ENCODE peak calls at places on chromosomes 12 and 14, in four cellular contexts. T, Q, D and H are unnamed samples.

GRCh38 chr14:36973806-36974442 is 198.5 kb downstream of the SLC25A21 start:
- DNase-seq in T (no peak), Q (no peak), D (no peak), H (no peak)

GRCh38 chr12:50842637-50843493 is at the start of gene TMPRSS12:
- DNase-seq in T (no peak), Q (no peak), D (no peak), H (no peak)

GRCh38 chr12:110917467-110917866 is 2.9 kb downstream of the MYL2 start:
- DNase-seq in T (no peak), Q (peak; percentile 82), D (no peak), H (no peak)

GRCh38 chr12:96103067-96103650 is 67.8 kb upstream of the LTA4H start:
- DNase-seq in T (peak; percentile 36), Q (no peak), D (no peak), H (no peak)

GRCh38 chr12:12718382-12718761 is 1.2 kb downstream of the CDKN1B start:
- DNase-seq in T (no peak), Q (no peak), D (peak; percentile 84), H (no peak)

GRCh38 chr14:68286667-68287066 is 467.1 kb downstream of the RAD51B start:
- DNase-seq in T (no peak), Q (no peak), D (no peak), H (no peak)

GRCh38 chr14:60722836-60723217 is 1.3 kb downstream of the SIX4 start:
- DNase-seq in T (peak; percentile 20), Q (peak; percentile 15), D (no peak), H (no peak)

GRCh38 chr12:272942-273906 is 10.6 kb upstream of the SLC6A13 start:
- DNase-seq in T (no peak), Q (no peak), D (no peak), H (no peak)

GRCh38 chr14:61252354-61253063 is 28.6 kb downstream of the TMEM30B start:
- DNase-seq in T (peak; percentile 67), Q (peak; percentile 83), D (peak; percentile 95), H (peak; percentile 59)

GRCh38 chr12:118741196-118741595 is 240.1 kb upstream of the SRRM4 start:
- DNase-seq in T (no peak), Q (no peak), D (no peak), H (no peak)

GRCh38 chr12:90627180-90627896 is 327.6 kb downstream of the CCER1 start:
- DNase-seq in T (no peak), Q (no peak), D (no peak), H (no peak)

GRCh38 chr12:3728686-3729085 is 24.2 kb downstream of the CRACR2A start:
- DNase-seq in T (no peak), Q (no peak), D (no peak), H (no peak)

GRCh38 chr12:106136263-106136662 is 2.5 kb downstream of the NUAK1 start:
- DNase-seq in T (peak; percentile 89), Q (peak; percentile 59), D (peak; percentile 98), H (peak; percentile 70)

GRCh38 chr14:77709412-77709811 is 1.5 kb downstream of the SLIRP start:
- DNase-seq in T (no peak), Q (no peak), D (no peak), H (no peak)
- H3K27ac ChIP-seq in T (no peak overlapping the region), Q (no peak overlapping the region), D (no peak overlapping the region), H (no peak overlapping the region)

GRCh38 chr12:79374543-79374942 is 316.2 kb downstream of the PAWR start:
- DNase-seq in T (no peak), Q (no peak), D (no peak), H (no peak)
- TF ChIP-seq CTCF in T (no peak), Q (no peak), D (no peak), H (no peak)

DNA sequence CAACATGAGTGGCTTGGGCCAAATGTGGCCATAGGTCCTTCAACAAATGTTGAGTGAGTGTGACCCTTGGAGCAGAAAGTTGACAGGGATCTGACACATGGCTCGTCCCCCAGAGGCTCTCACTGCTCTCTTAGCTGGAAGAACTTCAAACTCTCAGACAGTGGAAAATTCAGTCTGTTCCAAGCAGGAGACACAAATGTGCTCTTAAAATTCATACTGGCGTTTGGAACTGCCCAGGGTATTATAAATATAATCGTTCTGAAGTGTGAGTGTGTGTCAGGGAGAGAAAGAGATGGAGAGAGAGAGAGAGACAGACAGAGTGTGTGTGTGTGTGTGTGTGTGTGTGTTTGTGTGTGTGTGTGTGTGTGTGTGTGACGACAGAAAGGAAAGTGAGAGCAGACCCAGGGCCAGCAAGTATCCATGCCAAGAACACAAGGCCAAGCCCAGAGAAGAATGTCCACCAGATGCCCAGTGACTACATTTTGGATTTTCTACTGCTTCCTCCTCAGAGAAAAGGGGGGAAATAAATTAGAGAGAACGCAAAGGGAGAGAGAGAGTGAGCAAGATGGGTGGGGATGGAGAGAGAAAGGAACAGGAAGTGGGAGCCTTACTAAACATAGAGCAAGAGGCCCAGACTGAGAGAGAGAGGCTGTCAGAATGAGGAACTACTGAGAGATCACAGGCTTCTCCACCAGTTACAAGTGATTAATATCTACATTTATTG is 193.6 kb upstream of the NUDT4 start:
- DNase-seq in T (peak; percentile 60), Q (no peak), D (peak; percentile 93), H (peak; percentile 32)
- H3K27ac ChIP-seq in T (peak overlapping the region; percentile 85), Q (no peak overlapping the region), D (peak overlapping the region; percentile 84), H (peak overlapping the region; percentile 82)

GRCh38 chr14:104182857-104183425 is 44.6 kb downstream of the KIF26A start:
- DNase-seq in T (no peak), Q (no peak), D (no peak), H (no peak)
- TF ChIP-seq CTCF in T (no peak), Q (no peak), D (no peak), H (no peak)

GRCh38 chr14:100536141-100536540 is 51.1 kb downstream of the BEGAIN start:
- DNase-seq in T (no peak), Q (no peak), D (no peak), H (no peak)

GRCh38 chr14:100538566-100539318 is 48.5 kb downstream of the BEGAIN start:
- DNase-seq in T (peak; percentile 14), Q (no peak), D (no peak), H (no peak)

GRCh38 chr14:100539319-100539645 is 47.9 kb downstream of the BEGAIN start:
- DNase-seq in T (peak; percentile 14), Q (no peak), D (no peak), H (no peak)

GRCh38 chr14:100536721-100537700 is 50.2 kb downstream of the BEGAIN start:
- DNase-seq in T (no peak), Q (no peak), D (no peak), H (peak; percentile 0)

GRCh38 chr14:100537701-100538565 is 49.3 kb downstream of the BEGAIN start:
- DNase-seq in T (peak; percentile 18), Q (no peak), D (no peak), H (no peak)
- H3K27ac ChIP-seq in T (no peak overlapping the region), Q (no peak overlapping the region), D (no peak overlapping the region), H (no peak overlapping the region)

DNA sequence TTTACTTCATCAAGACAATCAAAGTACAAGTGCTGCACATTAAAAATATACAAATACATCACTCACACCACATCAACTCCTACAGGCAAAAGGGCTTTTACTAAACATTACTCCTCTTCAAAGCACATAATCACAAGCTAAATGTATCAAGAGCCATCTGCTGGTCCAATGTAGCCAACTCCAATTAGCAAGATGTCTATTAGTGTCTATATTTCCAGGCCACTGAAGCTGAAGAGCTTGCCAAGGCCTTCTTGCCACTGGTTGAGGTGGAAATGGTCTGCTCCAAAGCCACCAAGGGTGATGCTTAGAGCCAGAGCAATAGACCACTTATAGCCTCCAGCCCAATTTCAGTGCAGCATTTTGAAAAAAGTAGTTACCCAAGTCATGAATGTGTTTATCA is 54.5 kb downstream of the RASSF9 start:
- DNase-seq in T (no peak), Q (no peak), D (no peak), H (no peak)
- TF ChIP-seq CTCF in T (no peak), Q (no peak), D (no peak), H (no peak)

GRCh38 chr14:98385851-98386250 is 886.1 kb downstream of the BCL11B start:
- DNase-seq in T (no peak), Q (no peak), D (peak; percentile 91), H (no peak)
- H3K27ac ChIP-seq in T (no peak overlapping the region), Q (no peak overlapping the region), D (no peak overlapping the region), H (no peak overlapping the region)

DNA sequence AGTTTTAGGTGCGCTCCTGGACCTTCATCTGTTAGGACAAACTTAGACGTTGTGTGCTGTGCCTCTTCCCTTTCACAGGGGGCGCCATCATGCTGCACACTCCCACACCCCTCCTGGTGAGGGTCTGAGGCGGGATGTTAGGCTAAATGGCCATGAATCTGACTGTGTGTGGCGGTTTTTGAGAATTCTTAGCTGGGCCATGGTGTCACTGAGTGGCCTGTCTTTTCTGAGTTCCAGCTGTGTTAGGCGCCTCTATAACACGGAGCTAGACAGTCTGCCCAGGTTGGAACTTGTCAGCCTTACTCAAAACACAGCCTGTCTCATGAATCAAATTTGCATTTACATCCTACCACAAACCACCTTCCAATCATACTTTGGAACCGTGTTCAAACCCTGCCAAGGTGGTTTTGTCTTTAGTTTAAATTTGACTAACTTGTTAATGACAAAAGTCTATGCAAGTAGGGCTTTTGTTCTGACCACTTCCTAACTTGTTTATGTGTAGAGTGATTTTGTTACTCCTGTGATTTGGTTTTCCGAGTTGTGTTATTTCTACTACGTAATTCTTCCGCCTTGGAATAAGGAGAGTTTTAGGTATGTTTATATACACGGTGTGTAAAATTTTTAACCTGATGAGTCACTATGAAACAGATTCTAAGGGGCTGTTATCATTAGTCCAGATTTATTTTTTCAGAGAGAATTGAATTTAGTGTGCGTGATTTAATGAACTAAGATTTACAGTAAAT is 19.6 kb downstream of the ACVR1B start:
- DNase-seq in T (no peak), Q (peak; percentile 66), D (no peak), H (no peak)
- TF ChIP-seq CTCF in T (no peak), Q (peak; percentile 56), D (peak; percentile 8), H (no peak)